ENCODE peak calls at places on chromosomes 4 and X, in six cellular contexts. One of them, this sample, is unnamed.

GRCh38 chr4:15295421-15296162 is 132.2 kb upstream of the C1QTNF7 start:
- DNase-seq in psoas muscle: no peak
- DNase-seq in heart left ventricle: peak; percentile 17
- DNase-seq in thoracic aorta: no peak
- DNase-seq in ascending aorta: no peak
- DNase-seq in colonic mucosa: no peak
- DNase-seq in this sample: no peak

GRCh38 chr4:65083076-65083475 is 587.2 kb downstream of the EPHA5 start:
- DNase-seq in psoas muscle: no peak
- DNase-seq in ascending aorta: no peak
- DNase-seq in heart left ventricle: no peak
- DNase-seq in thoracic aorta: no peak
- DNase-seq in colonic mucosa: no peak
- DNase-seq in this sample: no peak

GRCh38 chr4:148405161-148405893 is 36.9 kb downstream of the NR3C2 start:
- DNase-seq in psoas muscle: no peak
- DNase-seq in colonic mucosa: no peak
- DNase-seq in heart left ventricle: no peak
- DNase-seq in thoracic aorta: no peak
- DNase-seq in ascending aorta: no peak
- DNase-seq in this sample: no peak

GRCh38 chrX:446243-446642 is 59.5 kb upstream of the PPP2R3B start:
- DNase-seq in psoas muscle: peak; percentile 12
- DNase-seq in thoracic aorta: no peak
- DNase-seq in ascending aorta: no peak
- DNase-seq in heart left ventricle: no peak
- DNase-seq in colonic mucosa: no peak
- DNase-seq in this sample: no peak

GRCh38 chr4:86560447-86560846 is 33.7 kb upstream of the PTPN13 start:
- DNase-seq in psoas muscle: no peak
- DNase-seq in heart left ventricle: no peak
- DNase-seq in thoracic aorta: no peak
- DNase-seq in colonic mucosa: no peak
- DNase-seq in ascending aorta: no peak
- DNase-seq in this sample: no peak

GRCh38 chr4:13928214-13928613 is 300.7 kb upstream of the BOD1L1 start:
- DNase-seq in heart left ventricle: no peak
- DNase-seq in thoracic aorta: no peak
- DNase-seq in psoas muscle: no peak
- DNase-seq in ascending aorta: no peak
- DNase-seq in colonic mucosa: no peak
- DNase-seq in this sample: no peak

GRCh38 chr4:8507251-8507570 is 66.6 kb downstream of the TRMT44 start:
- DNase-seq in ascending aorta: no peak
- DNase-seq in colonic mucosa: no peak
- DNase-seq in heart left ventricle: no peak
- DNase-seq in psoas muscle: no peak
- DNase-seq in thoracic aorta: no peak
- DNase-seq in this sample: no peak

GRCh38 chrX:29348288-29348687 is 761.0 kb downstream of the IL1RAPL1 start:
- DNase-seq in thoracic aorta: no peak
- DNase-seq in heart left ventricle: no peak
- DNase-seq in psoas muscle: no peak
- DNase-seq in ascending aorta: no peak
- DNase-seq in colonic mucosa: no peak
- DNase-seq in this sample: no peak

GRCh38 chrX:150454083-150454482 is 91.0 kb downstream of the MAMLD1 start:
- DNase-seq in thoracic aorta: no peak
- DNase-seq in ascending aorta: no peak
- DNase-seq in colonic mucosa: no peak
- DNase-seq in psoas muscle: no peak
- DNase-seq in heart left ventricle: no peak
- DNase-seq in this sample: no peak

GRCh38 chrX:52923781-52924241 is 26.7 kb downstream of the FAM156B start:
- DNase-seq in psoas muscle: peak; percentile 64
- DNase-seq in ascending aorta: peak; percentile 78
- DNase-seq in heart left ventricle: peak; percentile 64
- DNase-seq in thoracic aorta: no peak
- DNase-seq in colonic mucosa: peak; percentile 17
- DNase-seq in this sample: peak; percentile 34

GRCh38 chrX:40108084-40108958 is 10.6 kb upstream of the BCOR start:
- DNase-seq in psoas muscle: peak; percentile 75
- DNase-seq in ascending aorta: no peak
- DNase-seq in heart left ventricle: peak; percentile 45
- DNase-seq in colonic mucosa: peak; percentile 65
- DNase-seq in thoracic aorta: no peak
- DNase-seq in this sample: peak; percentile 76

GRCh38 chrX:153953892-153954617 is 9.6 kb upstream of the RENBP start:
- DNase-seq in psoas muscle: peak; percentile 54
- DNase-seq in thoracic aorta: no peak
- DNase-seq in colonic mucosa: no peak
- DNase-seq in heart left ventricle: no peak
- DNase-seq in ascending aorta: no peak
- DNase-seq in this sample: peak; percentile 63
- H3K4me3 ChIP-seq in psoas muscle: no peak overlapping the region
- H3K4me3 ChIP-seq in thoracic aorta: peak overlapping the region; percentile 29
- H3K4me3 ChIP-seq in colonic mucosa: no peak overlapping the region
- H3K4me3 ChIP-seq in heart left ventricle: no peak overlapping the region
- H3K4me3 ChIP-seq in ascending aorta: peak overlapping the region; percentile 27
- H3K4me3 ChIP-seq in this sample: no peak overlapping the region

DNA sequence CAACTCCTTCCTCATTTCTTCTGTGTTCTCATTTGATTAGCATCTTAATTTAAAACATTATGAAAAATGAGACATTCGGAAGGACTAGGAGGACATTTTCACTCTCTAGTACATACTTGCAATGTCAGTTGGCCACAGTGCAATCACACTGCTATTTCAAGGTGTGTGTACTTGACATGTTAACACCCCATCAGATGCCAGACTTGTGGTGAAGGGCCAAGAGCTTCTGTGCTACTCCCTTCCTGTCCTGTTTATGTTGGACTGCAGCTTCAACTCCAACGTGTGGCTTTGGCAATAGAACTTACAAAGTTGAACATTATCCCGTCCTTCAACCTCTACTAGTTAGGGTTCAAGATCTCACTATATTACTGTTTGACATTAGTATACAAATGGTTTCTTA is 221.0 kb downstream of the PALLD start:
- DNase-seq in ascending aorta: no peak
- DNase-seq in colonic mucosa: no peak
- DNase-seq in heart left ventricle: peak; percentile 69
- DNase-seq in psoas muscle: no peak
- DNase-seq in thoracic aorta: no peak
- DNase-seq in this sample: peak; percentile 50
- H3K27me3 ChIP-seq in ascending aorta: no peaks in the 10 kb centered on the region
- H3K27me3 ChIP-seq in colonic mucosa: no peaks in the 10 kb centered on the region
- H3K27me3 ChIP-seq in heart left ventricle: no peaks in the 10 kb centered on the region
- H3K27me3 ChIP-seq in psoas muscle: no peaks in the 10 kb centered on the region
- H3K27me3 ChIP-seq in thoracic aorta: no peaks in the 10 kb centered on the region
- H3K27me3 ChIP-seq in this sample: no peaks in the 10 kb centered on the region

GRCh38 chr4:178293601-178294000 is 851.4 kb upstream of the AGA start:
- DNase-seq in colonic mucosa: no peak
- DNase-seq in heart left ventricle: no peak
- DNase-seq in psoas muscle: no peak
- DNase-seq in ascending aorta: no peak
- DNase-seq in thoracic aorta: no peak
- DNase-seq in this sample: no peak
- H3K27ac ChIP-seq in colonic mucosa: no peak overlapping the region
- H3K27ac ChIP-seq in heart left ventricle: no peak overlapping the region
- H3K27ac ChIP-seq in psoas muscle: no peak overlapping the region
- H3K27ac ChIP-seq in ascending aorta: no peak overlapping the region
- H3K27ac ChIP-seq in thoracic aorta: no peak overlapping the region
- H3K27ac ChIP-seq in this sample: no peak overlapping the region

GRCh38 chr4:10694151-10694825 is 9.7 kb upstream of the CLNK start:
- DNase-seq in heart left ventricle: no peak
- DNase-seq in colonic mucosa: no peak
- DNase-seq in psoas muscle: no peak
- DNase-seq in ascending aorta: no peak
- DNase-seq in thoracic aorta: no peak
- DNase-seq in this sample: no peak

GRCh38 chr4:10696253-10696652 is 11.7 kb upstream of the CLNK start:
- DNase-seq in ascending aorta: no peak
- DNase-seq in colonic mucosa: no peak
- DNase-seq in thoracic aorta: no peak
- DNase-seq in heart left ventricle: no peak
- DNase-seq in psoas muscle: no peak
- DNase-seq in this sample: no peak

GRCh38 chr4:10691651-10692050 is 7.1 kb upstream of the CLNK start:
- DNase-seq in thoracic aorta: no peak
- DNase-seq in colonic mucosa: no peak
- DNase-seq in ascending aorta: no peak
- DNase-seq in psoas muscle: no peak
- DNase-seq in heart left ventricle: no peak
- DNase-seq in this sample: no peak

GRCh38 chr4:10697071-10697470 is 12.5 kb upstream of the CLNK start:
- DNase-seq in heart left ventricle: no peak
- DNase-seq in psoas muscle: no peak
- DNase-seq in thoracic aorta: no peak
- DNase-seq in colonic mucosa: no peak
- DNase-seq in ascending aorta: no peak
- DNase-seq in this sample: no peak

GRCh38 chr4:10694826-10695209 is 10.2 kb upstream of the CLNK start:
- DNase-seq in heart left ventricle: no peak
- DNase-seq in colonic mucosa: no peak
- DNase-seq in ascending aorta: no peak
- DNase-seq in thoracic aorta: no peak
- DNase-seq in psoas muscle: no peak
- DNase-seq in this sample: no peak
- H3K4me3 ChIP-seq in heart left ventricle: no peak overlapping the region
- H3K4me3 ChIP-seq in colonic mucosa: no peak overlapping the region
- H3K4me3 ChIP-seq in ascending aorta: no peak overlapping the region
- H3K4me3 ChIP-seq in thoracic aorta: no peak overlapping the region
- H3K4me3 ChIP-seq in psoas muscle: no peak overlapping the region
- H3K4me3 ChIP-seq in this sample: no peak overlapping the region